ENCODE peak calls at places on chromosomes 5 and 9, in five cellular contexts. C is neural progenitor cell, P is kidney epithelial cell, R is GM06990, Y is GM23248. U is an unnamed sample.
A peak's percentile ranks its signal among the peaks of the same experiment; 100 is the strongest.

GRCh38 chr5:174414315-174414710 is 310.1 kb upstream of the MSX2 start:
- DNase-seq in R (no peak), Y (no peak), P (no peak), C (no peak), U (no peak)

GRCh38 chr9:8863886-8864881 is 1064.6 kb upstream of the DMAC1 start:
- DNase-seq in P (peak; percentile 51), C (peak; percentile 45), Y (no peak), R (no peak), U (no peak)

GRCh38 chr9:38032266-38032830 is 36.7 kb downstream of the SHB start:
- DNase-seq in Y (no peak), P (no peak), R (no peak), C (no peak), U (no peak)

GRCh38 chr9:106860731-106861584 is 2.0 kb upstream of the ZNF462 start:
- DNase-seq in Y (peak; percentile 54), R (no peak), P (no peak), C (peak; percentile 85), U (no peak)

GRCh38 chr9:693460-694390 is 147.8 kb upstream of the DMRT1 start:
- DNase-seq in R (no peak), P (no peak), Y (peak; percentile 90), C (no peak), U (no peak)

GRCh38 chr9:127417130-127418036 is 6.8 kb upstream of the ZNF79 start:
- DNase-seq in P (no peak), R (no peak), Y (peak; percentile 75), C (no peak), U (no peak)

GRCh38 chr9:32877639-32878217 is 94.4 kb downstream of the TMEM215 start:
- DNase-seq in R (no peak), Y (no peak), C (no peak), P (no peak), U (no peak)

GRCh38 chr9:118401551-118401950 is 697.3 kb downstream of the TLR4 start:
- DNase-seq in P (no peak), Y (no peak), C (no peak), R (no peak), U (no peak)

GRCh38 chr5:14240366-14240765 is 97.2 kb downstream of the TRIO start:
- DNase-seq in Y (peak; percentile 62), R (no peak), C (no peak), P (no peak), U (no peak)

GRCh38 chr5:135220394-135221186 is 178.4 kb downstream of the MACROH2A1 start:
- DNase-seq in Y (no peak), R (no peak), C (no peak), P (no peak), U (no peak)

GRCh38 chr5:74325866-74326265 is 314.7 kb downstream of the ENC1 start:
- DNase-seq in R (no peak), C (no peak), Y (peak; percentile 69), P (peak; percentile 61), U (no peak)

GRCh38 chr5:79560774-79561524 is 47.0 kb upstream of the HOMER1 start:
- DNase-seq in R (peak; percentile 61), P (no peak), C (no peak), Y (peak; percentile 85), U (no peak)

GRCh38 chr5:171392585-171393159 is 5.0 kb downstream of the NPM1 start:
- DNase-seq in R (no peak), Y (no peak), P (no peak), C (no peak), U (no peak)

GRCh38 chr5:142904421-142904820 is 134.2 kb downstream of the ARHGAP26 start:
- DNase-seq in C (no peak), P (peak; percentile 81), R (no peak), Y (no peak), U (no peak)

GRCh38 chr5:164487939-164488338 is 982.5 kb downstream of the MAT2B start:
- DNase-seq in C (no peak), Y (no peak), P (no peak), R (no peak), U (no peak)

GRCh38 chr5:10633271-10634049 is 69.6 kb downstream of the ANKRD33B start:
- DNase-seq in P (no peak), C (no peak), Y (no peak), R (peak; percentile 59), U (peak; percentile 41)

GRCh38 chr9:69393425-69393824 is 68.4 kb downstream of the ENTREP1 start:
- DNase-seq in C (no peak), Y (no peak), R (no peak), P (no peak), U (no peak)

GRCh38 chr9:34084562-34084961 is 35.9 kb upstream of the UBAP2 start:
- DNase-seq in Y (peak; percentile 14), P (no peak), R (no peak), C (no peak), U (no peak)

GRCh38 chr9:34085581-34086500 is 37.2 kb upstream of the UBAP2 start:
- DNase-seq in Y (no peak), C (no peak), R (no peak), P (no peak), U (no peak)

GRCh38 chr9:34087370-34087769 is 38.7 kb upstream of the UBAP2 start:
- DNase-seq in Y (no peak), P (no peak), R (no peak), C (no peak), U (no peak)

GRCh38 chr9:34089311-34089710 is 37.2 kb downstream of the DCAF12 start:
- DNase-seq in Y (no peak), C (no peak), P (no peak), R (no peak), U (no peak)

DNA sequence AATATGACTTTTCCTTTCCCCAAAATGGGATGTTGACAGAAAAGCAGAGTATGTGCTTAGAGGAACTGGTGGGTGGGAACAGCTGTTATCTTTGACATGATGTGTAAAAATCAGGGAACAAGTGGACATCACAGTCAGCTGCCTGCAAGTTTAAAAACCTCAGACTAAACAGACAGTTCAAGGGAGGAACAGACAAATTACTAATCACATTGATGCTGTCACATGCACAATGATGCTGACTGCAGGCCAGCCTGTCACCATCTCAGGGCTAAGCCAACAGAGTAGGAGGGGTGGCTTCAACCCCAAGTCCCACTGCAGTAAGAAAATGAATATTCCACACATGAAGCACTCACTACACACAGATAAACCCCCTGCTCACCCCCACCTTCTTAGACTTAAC is 38.2 kb upstream of the UBAP2 start:
- DNase-seq in C (no peak), P (no peak), Y (no peak), R (no peak), U (no peak)
- H3K36me3 ChIP-seq in C (no peaks in the 10 kb centered on the region), P (no peaks in the 10 kb centered on the region), Y (peaks cover 42% of the 10 kb centered on the region), R (peaks cover 23% of the 10 kb centered on the region), U (peaks cover 48% of the 10 kb centered on the region)

GRCh38 chr9:114478459-114478858 is 26.8 kb downstream of the WHRN start:
- DNase-seq in P (no peak), Y (no peak), R (no peak), C (no peak), U (no peak)
- H3K27me3 ChIP-seq in P (no peaks in the 10 kb centered on the region), Y (no peaks in the 10 kb centered on the region), R (peaks cover 2% of the 10 kb centered on the region), C (no peaks in the 10 kb centered on the region), U (no peaks in the 10 kb centered on the region)

DNA sequence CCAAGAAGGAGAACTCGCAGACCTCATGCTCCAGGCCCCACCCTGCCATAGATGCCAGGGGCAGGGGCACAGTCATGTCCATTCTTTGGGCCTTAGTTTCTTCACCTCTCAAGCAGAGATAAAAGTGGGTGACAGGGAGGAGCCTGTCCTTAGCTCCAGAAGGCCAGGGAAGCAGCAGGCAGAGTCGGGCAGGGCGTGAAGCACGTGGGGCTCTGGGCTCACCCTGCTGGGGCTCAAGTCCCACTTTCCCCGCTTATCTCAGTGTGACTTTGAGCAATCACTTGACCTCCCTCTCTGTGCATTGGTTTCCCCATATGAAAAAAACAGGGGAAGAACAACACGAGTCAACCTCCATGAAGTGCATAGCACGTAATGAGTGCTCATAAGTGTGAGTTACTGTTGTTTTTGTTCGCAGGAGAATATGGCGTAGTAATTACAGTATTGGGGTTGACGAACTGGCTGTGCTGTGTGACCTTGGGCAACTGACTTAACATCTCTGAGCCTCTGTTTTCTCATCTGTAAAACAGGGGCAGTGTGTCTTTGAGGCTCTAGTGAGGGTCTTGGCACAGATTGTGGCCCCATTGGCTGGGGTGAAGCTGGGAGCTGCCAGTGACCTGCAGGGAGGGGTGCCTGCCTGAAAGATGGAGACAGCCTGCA is 39.9 kb upstream of the HAND1 start:
- DNase-seq in P (no peak), R (no peak), C (no peak), Y (no peak), U (no peak)
- H3K4me3 ChIP-seq in P (no peak overlapping the region), R (no peak overlapping the region), C (no peak overlapping the region), Y (no peak overlapping the region), U (no peak overlapping the region)

DNA sequence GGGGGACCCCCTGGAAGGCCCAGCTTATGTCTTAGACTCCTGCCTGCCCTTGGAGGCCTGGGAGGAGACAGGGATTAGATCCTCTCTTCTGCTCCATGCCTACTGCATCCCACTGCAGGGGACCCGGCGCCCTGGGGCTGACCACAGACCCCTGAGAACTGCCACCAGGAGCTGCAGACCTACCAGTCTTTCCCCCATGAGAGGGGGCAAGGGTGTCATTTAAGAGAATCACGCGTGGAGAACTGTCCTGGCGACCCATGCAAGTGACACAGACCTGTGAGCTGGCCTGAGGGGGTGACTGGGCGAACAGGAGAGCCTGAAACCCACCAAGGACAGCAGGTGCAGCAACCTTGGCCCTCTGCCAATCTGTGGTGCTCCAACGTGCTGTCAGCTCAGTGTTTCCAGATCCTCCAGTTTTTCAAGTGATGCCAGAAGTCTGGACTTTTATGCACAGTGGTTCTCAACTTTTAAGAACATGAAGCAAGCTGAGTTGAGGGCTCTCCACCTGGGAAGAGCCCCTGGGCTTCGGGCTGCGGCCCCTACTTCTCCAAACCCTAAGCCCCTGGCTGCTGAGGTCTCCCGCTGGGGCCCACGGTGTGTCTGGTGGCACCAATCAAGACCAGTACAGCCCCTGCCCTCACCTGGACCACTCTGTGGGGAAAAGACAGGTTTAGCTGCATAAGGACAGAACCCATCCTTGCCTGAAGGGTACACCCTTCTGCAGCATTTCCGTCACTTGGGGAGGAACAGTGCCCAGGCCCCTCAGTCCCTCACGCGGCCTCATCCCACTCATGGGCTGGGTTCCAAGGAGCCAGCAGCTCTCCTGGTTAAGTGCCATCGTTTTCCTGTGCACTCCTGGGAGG is 18.2 kb downstream of the GFPT2 start:
- DNase-seq in R (no peak), Y (no peak), C (no peak), P (no peak), U (no peak)
- H3K36me3 ChIP-seq in R (no peaks in the 10 kb centered on the region), Y (peaks cover 27% of the 10 kb centered on the region), C (no peaks in the 10 kb centered on the region), P (no peaks in the 10 kb centered on the region), U (no peaks in the 10 kb centered on the region)

U was measured in CD4-positive, alpha-beta memory T cell.